ENCODE peak calls at places on chromosomes 11 and 22, in seven cellular contexts. One of them, this sample, is unnamed.
A peak's percentile ranks its signal among the peaks of the same experiment; 100 is the strongest.

GRCh38 chr22:39300198-39300830 is 19.1 kb downstream of the RPL3 start:
- DNase-seq in stimulated activated CD8-positive, alpha-beta memory T cell treated with anti-CD3 and anti-CD28 coated beads, Interleukin-15, amount 100 ng/mL, for 24 hours: no peak
- DNase-seq in neuronal stem cell: no peak
- DNase-seq in NCI-H345: no peak
- DNase-seq in SJSA1: no peak
- DNase-seq in RKO: no peak
- DNase-seq in RCC 7860: no peak
- DNase-seq in this sample: peak; percentile 60

GRCh38 chr22:39997939-39998726 is 3.4 kb downstream of the FAM83F start:
- DNase-seq in SJSA1: no peak
- DNase-seq in RCC 7860: peak; percentile 34
- DNase-seq in neuronal stem cell: no peak
- DNase-seq in NCI-H345: peak; percentile 45
- DNase-seq in stimulated activated CD8-positive, alpha-beta memory T cell treated with anti-CD3 and anti-CD28 coated beads, Interleukin-15, amount 100 ng/mL, for 24 hours: no peak
- DNase-seq in RKO: no peak
- DNase-seq in this sample: peak; percentile 68

GRCh38 chr11:47550288-47551052 is 2.5 kb downstream of the CELF1 start:
- DNase-seq in RKO: no peak
- DNase-seq in RCC 7860: no peak
- DNase-seq in neuronal stem cell: no peak
- DNase-seq in NCI-H345: no peak
- DNase-seq in SJSA1: no peak
- DNase-seq in stimulated activated CD8-positive, alpha-beta memory T cell treated with anti-CD3 and anti-CD28 coated beads, Interleukin-15, amount 100 ng/mL, for 24 hours: no peak
- DNase-seq in this sample: no peak

GRCh38 chr22:20552450-20552894 is 45.1 kb downstream of the MED15 start:
- DNase-seq in NCI-H345: no peak
- DNase-seq in RCC 7860: peak; percentile 16
- DNase-seq in SJSA1: no peak
- DNase-seq in neuronal stem cell: no peak
- DNase-seq in RKO: no peak
- DNase-seq in stimulated activated CD8-positive, alpha-beta memory T cell treated with anti-CD3 and anti-CD28 coated beads, Interleukin-15, amount 100 ng/mL, for 24 hours: no peak
- DNase-seq in this sample: no peak

GRCh38 chr11:63769719-63770443 is 1.3 kb upstream of the ZFTA start:
- DNase-seq in NCI-H345: peak; percentile 52
- DNase-seq in stimulated activated CD8-positive, alpha-beta memory T cell treated with anti-CD3 and anti-CD28 coated beads, Interleukin-15, amount 100 ng/mL, for 24 hours: no peak
- DNase-seq in neuronal stem cell: peak; percentile 32
- DNase-seq in RKO: no peak
- DNase-seq in RCC 7860: no peak
- DNase-seq in SJSA1: no peak
- DNase-seq in this sample: no peak

GRCh38 chr11:86809561-86809960 is 9.2 kb downstream of the PRSS23 start:
- DNase-seq in RKO: no peak
- DNase-seq in RCC 7860: no peak
- DNase-seq in SJSA1: no peak
- DNase-seq in neuronal stem cell: no peak
- DNase-seq in stimulated activated CD8-positive, alpha-beta memory T cell treated with anti-CD3 and anti-CD28 coated beads, Interleukin-15, amount 100 ng/mL, for 24 hours: no peak
- DNase-seq in NCI-H345: no peak
- DNase-seq in this sample: no peak

GRCh38 chr11:1920128-1920908 is 815 bp downstream of the TNNT3 start:
- DNase-seq in SJSA1: no peak
- DNase-seq in RCC 7860: no peak
- DNase-seq in neuronal stem cell: no peak
- DNase-seq in stimulated activated CD8-positive, alpha-beta memory T cell treated with anti-CD3 and anti-CD28 coated beads, Interleukin-15, amount 100 ng/mL, for 24 hours: no peak
- DNase-seq in RKO: no peak
- DNase-seq in NCI-H345: no peak
- DNase-seq in this sample: no peak

GRCh38 chr11:17014774-17015638 is 792 bp upstream of the PLEKHA7 start:
- DNase-seq in stimulated activated CD8-positive, alpha-beta memory T cell treated with anti-CD3 and anti-CD28 coated beads, Interleukin-15, amount 100 ng/mL, for 24 hours: no peak
- DNase-seq in RKO: peak; percentile 74
- DNase-seq in neuronal stem cell: peak; percentile 32
- DNase-seq in RCC 7860: peak; percentile 11
- DNase-seq in SJSA1: no peak
- DNase-seq in NCI-H345: peak; percentile 55
- DNase-seq in this sample: peak; percentile 57

GRCh38 chr22:46695346-46696224 is 42.5 kb downstream of the CERK start:
- DNase-seq in RCC 7860: no peak
- DNase-seq in RKO: no peak
- DNase-seq in NCI-H345: no peak
- DNase-seq in neuronal stem cell: no peak
- DNase-seq in stimulated activated CD8-positive, alpha-beta memory T cell treated with anti-CD3 and anti-CD28 coated beads, Interleukin-15, amount 100 ng/mL, for 24 hours: no peak
- DNase-seq in SJSA1: no peak
- DNase-seq in this sample: no peak

GRCh38 chr11:130652671-130653335 is 204.4 kb downstream of the ADAMTS15 start:
- DNase-seq in NCI-H345: no peak
- DNase-seq in RCC 7860: no peak
- DNase-seq in SJSA1: no peak
- DNase-seq in RKO: no peak
- DNase-seq in neuronal stem cell: no peak
- DNase-seq in stimulated activated CD8-positive, alpha-beta memory T cell treated with anti-CD3 and anti-CD28 coated beads, Interleukin-15, amount 100 ng/mL, for 24 hours: no peak
- DNase-seq in this sample: no peak

GRCh38 chr11:123580557-123581275 is 73.7 kb downstream of the SCN3B start:
- DNase-seq in neuronal stem cell: peak; percentile 54
- DNase-seq in stimulated activated CD8-positive, alpha-beta memory T cell treated with anti-CD3 and anti-CD28 coated beads, Interleukin-15, amount 100 ng/mL, for 24 hours: peak; percentile 33
- DNase-seq in SJSA1: no peak
- DNase-seq in RKO: peak; percentile 41
- DNase-seq in NCI-H345: peak; percentile 84
- DNase-seq in RCC 7860: peak; percentile 9
- DNase-seq in this sample: peak; percentile 56

GRCh38 chr11:75858613-75859012 is 43.6 kb downstream of the UVRAG start:
- DNase-seq in RKO: no peak
- DNase-seq in SJSA1: no peak
- DNase-seq in neuronal stem cell: no peak
- DNase-seq in stimulated activated CD8-positive, alpha-beta memory T cell treated with anti-CD3 and anti-CD28 coated beads, Interleukin-15, amount 100 ng/mL, for 24 hours: no peak
- DNase-seq in NCI-H345: no peak
- DNase-seq in RCC 7860: no peak
- DNase-seq in this sample: no peak

GRCh38 chr11:9280655-9281301 is 15.6 kb upstream of the DENND5A start:
- DNase-seq in neuronal stem cell: no peak
- DNase-seq in SJSA1: peak; percentile 47
- DNase-seq in RKO: no peak
- DNase-seq in NCI-H345: peak; percentile 34
- DNase-seq in stimulated activated CD8-positive, alpha-beta memory T cell treated with anti-CD3 and anti-CD28 coated beads, Interleukin-15, amount 100 ng/mL, for 24 hours: no peak
- DNase-seq in RCC 7860: peak; percentile 40
- DNase-seq in this sample: no peak

GRCh38 chr11:73308963-73309960 is 1.2 kb downstream of the ARHGEF17 start:
- DNase-seq in RKO: peak; percentile 84
- DNase-seq in RCC 7860: peak; percentile 93
- DNase-seq in stimulated activated CD8-positive, alpha-beta memory T cell treated with anti-CD3 and anti-CD28 coated beads, Interleukin-15, amount 100 ng/mL, for 24 hours: no peak
- DNase-seq in neuronal stem cell: peak; percentile 78
- DNase-seq in NCI-H345: no peak
- DNase-seq in SJSA1: peak; percentile 94
- DNase-seq in this sample: peak; percentile 92

GRCh38 chr11:122441702-122442092 is 213.8 kb upstream of the UBASH3B start:
- DNase-seq in SJSA1: no peak
- DNase-seq in NCI-H345: peak; percentile 60
- DNase-seq in RCC 7860: no peak
- DNase-seq in stimulated activated CD8-positive, alpha-beta memory T cell treated with anti-CD3 and anti-CD28 coated beads, Interleukin-15, amount 100 ng/mL, for 24 hours: no peak
- DNase-seq in neuronal stem cell: no peak
- DNase-seq in RKO: no peak
- DNase-seq in this sample: no peak

GRCh38 chr11:121576531-121576930 is 123.8 kb upstream of the SORL1-AS1 start:
- DNase-seq in SJSA1: no peak
- DNase-seq in neuronal stem cell: no peak
- DNase-seq in stimulated activated CD8-positive, alpha-beta memory T cell treated with anti-CD3 and anti-CD28 coated beads, Interleukin-15, amount 100 ng/mL, for 24 hours: no peak
- DNase-seq in RKO: no peak
- DNase-seq in RCC 7860: no peak
- DNase-seq in NCI-H345: no peak
- DNase-seq in this sample: no peak

GRCh38 chr11:122695076-122695620 is 39.6 kb downstream of the UBASH3B start:
- DNase-seq in SJSA1: no peak
- DNase-seq in RCC 7860: no peak
- DNase-seq in RKO: no peak
- DNase-seq in NCI-H345: no peak
- DNase-seq in stimulated activated CD8-positive, alpha-beta memory T cell treated with anti-CD3 and anti-CD28 coated beads, Interleukin-15, amount 100 ng/mL, for 24 hours: no peak
- DNase-seq in neuronal stem cell: no peak
- DNase-seq in this sample: no peak

GRCh38 chr11:3037041-3037944 is 19.9 kb downstream of the CARS1 start:
- DNase-seq in NCI-H345: peak; percentile 44
- DNase-seq in stimulated activated CD8-positive, alpha-beta memory T cell treated with anti-CD3 and anti-CD28 coated beads, Interleukin-15, amount 100 ng/mL, for 24 hours: no peak
- DNase-seq in RKO: peak; percentile 55
- DNase-seq in SJSA1: peak; percentile 86
- DNase-seq in neuronal stem cell: peak; percentile 83
- DNase-seq in RCC 7860: peak; percentile 17
- DNase-seq in this sample: no peak

GRCh38 chr11:76242004-76242779 is 35.9 kb upstream of the WNT11 start:
- DNase-seq in RCC 7860: no peak
- DNase-seq in SJSA1: no peak
- DNase-seq in NCI-H345: no peak
- DNase-seq in stimulated activated CD8-positive, alpha-beta memory T cell treated with anti-CD3 and anti-CD28 coated beads, Interleukin-15, amount 100 ng/mL, for 24 hours: no peak
- DNase-seq in neuronal stem cell: no peak
- DNase-seq in RKO: no peak
- DNase-seq in this sample: no peak